ENCODE peak calls at places on chromosomes 4 and X, in four cellular contexts. Y, C, E and S are unnamed samples.

GRCh38 chrX:19760841-19761512 is 126.4 kb downstream of the SH3KBP1 start:
- DNase-seq in Y (no peak), C (no peak), E (no peak), S (no peak)

GRCh38 chr4:54683616-54684346 is 26.0 kb downstream of the KIT start:
- DNase-seq in Y (peak; percentile 18), C (peak; percentile 25), E (peak; percentile 61), S (peak; percentile 3)

GRCh38 chr4:30943356-30943755 is 223.2 kb downstream of the PCDH7 start:
- DNase-seq in Y (no peak), C (no peak), E (no peak), S (no peak)

GRCh38 chr4:168541608-168541953 is 44.7 kb downstream of the PALLD start:
- DNase-seq in Y (no peak), C (peak; percentile 48), E (peak; percentile 77), S (no peak)

GRCh38 chr4:150063128-150063527 is 15.1 kb upstream of the DCLK2 start:
- DNase-seq in Y (no peak), C (no peak), E (no peak), S (no peak)

GRCh38 chr4:151015458-151016344 is 617 bp upstream of the LRBA start:
- DNase-seq in Y (peak; percentile 62), C (peak; percentile 71), E (peak; percentile 86), S (peak; percentile 62)

GRCh38 chrX:68994135-68994882 is 165.5 kb downstream of the EFNB1 start:
- DNase-seq in Y (no peak), C (no peak), E (no peak), S (no peak)

GRCh38 chr4:146062325-146062715 is 113.2 kb upstream of the LSM6 start:
- DNase-seq in Y (no peak), C (no peak), E (no peak), S (no peak)

GRCh38 chr4:78627046-78627965 is 75.7 kb downstream of the ANXA3 start:
- DNase-seq in Y (no peak), C (peak; percentile 59), E (no peak), S (no peak)

GRCh38 chr4:81237791-81238190 is 22.8 kb upstream of the PRKG2 start:
- DNase-seq in Y (no peak), C (peak; percentile 25), E (peak; percentile 10), S (no peak)

GRCh38 chrX:21658746-21659145 is 616 bp upstream of the KLHL34 start:
- DNase-seq in Y (no peak), C (no peak), E (no peak), S (no peak)

GRCh38 chr4:165540206-165540865 is 161.5 kb downstream of the CPE start:
- DNase-seq in Y (no peak), C (no peak), E (no peak), S (no peak)

GRCh38 chrX:133856819-133857218 is 128.6 kb downstream of the GPC3 start:
- DNase-seq in Y (no peak), C (no peak), E (no peak), S (no peak)

GRCh38 chrX:75210602-75211001 is 54.5 kb upstream of the ABCB7 start:
- DNase-seq in Y (no peak), C (no peak), E (no peak), S (no peak)

GRCh38 chr4:106541253-106541652 is 172.7 kb upstream of the GIMD1 start:
- DNase-seq in Y (no peak), C (peak; percentile 48), E (peak; percentile 81), S (no peak)

GRCh38 chr4:184103755-184104367 is 113.8 kb downstream of the ENPP6 start:
- DNase-seq in Y (no peak), C (no peak), E (no peak), S (no peak)

GRCh38 chr4:124343711-124344110 is 368.8 kb downstream of the ANKRD50 start:
- DNase-seq in Y (no peak), C (no peak), E (no peak), S (no peak)

GRCh38 chr4:89434364-89434988 is 126.9 kb upstream of the GPRIN3 start:
- DNase-seq in Y (no peak), C (peak; percentile 12), E (peak; percentile 70), S (no peak)

GRCh38 chr4:185332575-185333464 is 62.9 kb downstream of the LRP2BP start:
- DNase-seq in Y (no peak), C (no peak), E (no peak), S (no peak)

GRCh38 chrX:37357436-37357835 is 8.3 kb downstream of the PRRG1 start:
- DNase-seq in Y (no peak), C (no peak), E (no peak), S (no peak)

GRCh38 chr4:26458104-26458503 is 32.2 kb downstream of the CCKAR start:
- DNase-seq in Y (no peak), C (no peak), E (no peak), S (no peak)

GRCh38 chr4:69617083-69617694 is 22.3 kb downstream of the UGT2A2 start:
- DNase-seq in Y (no peak), C (peak; percentile 38), E (peak; percentile 55), S (no peak)

GRCh38 chr4:85778809-85779124 is 303.8 kb downstream of the ARHGAP24 start:
- DNase-seq in Y (no peak), C (no peak), E (peak; percentile 67), S (no peak)

GRCh38 chr4:62387808-62388207 is 1187.7 kb downstream of the ADGRL3 start:
- DNase-seq in Y (no peak), C (no peak), E (no peak), S (no peak)

GRCh38 chr4:55444822-55445221 is 49.1 kb downstream of the TMEM165 start:
- DNase-seq in Y (no peak), C (peak; percentile 25), E (peak; percentile 62), S (no peak)

GRCh38 chrX:45506149-45506768 is 305.6 kb upstream of the DIPK2B start:
- DNase-seq in Y (no peak), C (no peak), E (no peak), S (no peak)

GRCh38 chr4:42278709-42279324 is 118.5 kb upstream of the SHISA3 start:
- DNase-seq in Y (no peak), C (no peak), E (no peak), S (no peak)

GRCh38 chrX:8988456-8988855 is 45.5 kb downstream of the FAM9B start:
- DNase-seq in Y (no peak), C (peak; percentile 57), E (peak; percentile 77), S (no peak)

GRCh38 chrX:39766882-39767281 is 330.9 kb downstream of the BCOR start:
- DNase-seq in Y (no peak), C (no peak), E (no peak), S (peak; percentile 23)

GRCh38 chr4:70392057-70392776 is 5.5 kb upstream of the OPRPN start:
- DNase-seq in Y (no peak), C (no peak), E (no peak), S (no peak)

GRCh38 chrX:118893923-118894322 is 70.3 kb downstream of the ZCCHC12 start:
- DNase-seq in Y (no peak), C (no peak), E (no peak), S (no peak)

GRCh38 chr4:168735735-168736134 is 238.9 kb downstream of the PALLD start:
- DNase-seq in Y (no peak), C (no peak), E (no peak), S (no peak)

GRCh38 chr4:81215219-81215892 is at the start of gene PRKG2:
- DNase-seq in Y (no peak), C (no peak), E (peak; percentile 64), S (no peak)

GRCh38 chrX:31333181-31333831 is 261.5 kb upstream of the FTHL17 start:
- DNase-seq in Y (no peak), C (peak; percentile 36), E (peak; percentile 49), S (no peak)

GRCh38 chrX:106752101-106752678 is 25.7 kb downstream of the RNF128 start:
- DNase-seq in Y (no peak), C (no peak), E (peak; percentile 13), S (no peak)

DNA sequence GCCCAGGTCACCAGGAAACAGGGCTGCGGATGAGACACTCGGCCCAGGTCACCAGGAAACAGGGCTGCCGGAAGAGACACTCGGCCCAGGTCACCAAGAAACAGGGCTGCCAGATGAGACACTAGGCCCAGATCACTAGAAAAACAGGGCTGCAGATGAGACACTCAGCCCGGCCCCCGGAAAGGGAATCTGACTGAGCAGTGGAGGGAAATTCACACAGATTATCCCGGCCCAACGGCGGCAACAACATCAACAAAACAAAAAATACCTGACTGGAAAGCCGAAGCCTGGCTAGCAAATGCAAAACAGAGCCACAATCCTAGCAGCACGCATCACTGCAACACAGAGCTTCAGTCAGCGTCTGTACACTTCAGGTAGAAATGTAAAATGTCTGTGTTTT is 20.7 kb downstream of the AFAP1 start:
- DNase-seq in Y (no peak), C (no peak), E (peak; percentile 41), S (no peak)
- H3K27ac ChIP-seq in Y (no peak overlapping the region), C (no peak overlapping the region), E (peak overlapping the region; percentile 40), S (no peak overlapping the region)

GRCh38 chr4:17493629-17494028 is 18.3 kb downstream of the QDPR start:
- DNase-seq in Y (no peak), C (no peak), E (no peak), S (no peak)
- H3K27ac ChIP-seq in Y (no peak overlapping the region), C (no peak overlapping the region), E (no peak overlapping the region), S (peak overlapping the region; percentile 76)

GRCh38 chr4:7336732-7337131 is 98.0 kb downstream of the PSAPL1 start:
- DNase-seq in Y (no peak), C (no peak), E (no peak), S (peak; percentile 50)

GRCh38 chr4:7338876-7339623 is 95.7 kb downstream of the PSAPL1 start:
- DNase-seq in Y (no peak), C (no peak), E (no peak), S (no peak)

GRCh38 chr4:7336067-7336569 is 98.6 kb downstream of the PSAPL1 start:
- DNase-seq in Y (no peak), C (no peak), E (no peak), S (no peak)

GRCh38 chr4:7338059-7338452 is 96.7 kb downstream of the PSAPL1 start:
- DNase-seq in Y (no peak), C (no peak), E (no peak), S (no peak)

GRCh38 chr4:7337196-7338058 is 97.3 kb downstream of the PSAPL1 start:
- DNase-seq in Y (no peak), C (no peak), E (no peak), S (no peak)
- H3K27ac ChIP-seq in Y (no peak overlapping the region), C (no peak overlapping the region), E (no peak overlapping the region), S (peak overlapping the region; percentile 37)

GRCh38 chr4:140754918-140755810 is 1.0 kb downstream of the TBC1D9 start:
- DNase-seq in Y (no peak), C (no peak), E (peak; percentile 20), S (no peak)
- H3K27ac ChIP-seq in Y (no peak overlapping the region), C (peak overlapping the region; percentile 95), E (peak overlapping the region; percentile 64), S (peak overlapping the region; percentile 80)

GRCh38 chr4:2320746-2321145 is 58.8 kb upstream of the MXD4 start:
- DNase-seq in Y (no peak), C (no peak), E (no peak), S (no peak)

GRCh38 chr4:2320152-2320551 is 58.2 kb upstream of the MXD4 start:
- DNase-seq in Y (no peak), C (no peak), E (no peak), S (no peak)

GRCh38 chr4:2318476-2318875 is 56.6 kb upstream of the MXD4 start:
- DNase-seq in Y (no peak), C (no peak), E (no peak), S (no peak)

GRCh38 chr4:2321279-2322196 is 59.6 kb upstream of the MXD4 start:
- DNase-seq in Y (no peak), C (no peak), E (no peak), S (no peak)

GRCh38 chr4:2318885-2319284 is 57.0 kb upstream of the MXD4 start:
- DNase-seq in Y (no peak), C (no peak), E (no peak), S (no peak)
- H3K27ac ChIP-seq in Y (no peak overlapping the region), C (no peak overlapping the region), E (no peak overlapping the region), S (no peak overlapping the region)

GRCh38 chr4:143397887-143398286 is 61.2 kb downstream of the GAB1 start:
- DNase-seq in Y (no peak), C (no peak), E (no peak), S (no peak)
- H3K27ac ChIP-seq in Y (no peak overlapping the region), C (no peak overlapping the region), E (no peak overlapping the region), S (peak overlapping the region; percentile 98)